ENCODE peak calls at places on chromosomes 16 and 17, in nine cellular contexts. One of them, this sample, is unnamed. For H3K4me1 and H3K9me3, the result is how much of the 10 kb centered on the place peaks cover.

GRCh38 chr16:19410435-19411153 is 7.1 kb upstream of the TMC5 start:
- DNase-seq in stomach: peak
- DNase-seq in left ventricle myocardium inferior: no peak
- DNase-seq in Peyer's patch: no peak
- DNase-seq in NT2/D1: peak
- DNase-seq in aorta: peak
- DNase-seq in upper lobe of right lung: peak
- DNase-seq in right lobe of liver: no peak
- DNase-seq in HepG2: no peak
- DNase-seq in this sample: peak

GRCh38 chr16:13055480-13055879 is 154.1 kb downstream of the SHISA9 start:
- DNase-seq in aorta: no peak
- DNase-seq in upper lobe of right lung: no peak
- DNase-seq in left ventricle myocardium inferior: no peak
- DNase-seq in right lobe of liver: no peak
- DNase-seq in Peyer's patch: no peak
- DNase-seq in stomach: no peak
- DNase-seq in NT2/D1: no peak
- DNase-seq in HepG2: no peak
- DNase-seq in this sample: no peak

GRCh38 chr16:83715217-83715920 is 92.4 kb upstream of the HSBP1 start:
- DNase-seq in right lobe of liver: no peak
- DNase-seq in HepG2: no peak
- DNase-seq in left ventricle myocardium inferior: no peak
- DNase-seq in aorta: peak
- DNase-seq in NT2/D1: no peak
- DNase-seq in Peyer's patch: no peak
- DNase-seq in stomach: peak
- DNase-seq in upper lobe of right lung: no peak
- DNase-seq in this sample: no peak

GRCh38 chr16:11133344-11133921 is 122.6 kb downstream of the SOCS1 start:
- DNase-seq in NT2/D1: no peak
- DNase-seq in Peyer's patch: peak
- DNase-seq in stomach: peak
- DNase-seq in aorta: peak
- DNase-seq in HepG2: peak
- DNase-seq in left ventricle myocardium inferior: peak
- DNase-seq in right lobe of liver: no peak
- DNase-seq in upper lobe of right lung: peak
- DNase-seq in this sample: no peak

GRCh38 chr16:64440421-64440831 is 681.4 kb downstream of the CDH11 start:
- DNase-seq in upper lobe of right lung: no peak
- DNase-seq in right lobe of liver: no peak
- DNase-seq in Peyer's patch: no peak
- DNase-seq in aorta: peak
- DNase-seq in left ventricle myocardium inferior: no peak
- DNase-seq in HepG2: peak
- DNase-seq in stomach: no peak
- DNase-seq in NT2/D1: no peak
- DNase-seq in this sample: no peak

GRCh38 chr17:40480501-40481003 is 20.9 kb downstream of the TNS4 start:
- DNase-seq in HepG2: peak
- DNase-seq in aorta: no peak
- DNase-seq in stomach: peak
- DNase-seq in right lobe of liver: no peak
- DNase-seq in NT2/D1: no peak
- DNase-seq in Peyer's patch: peak
- DNase-seq in upper lobe of right lung: no peak
- DNase-seq in left ventricle myocardium inferior: no peak
- DNase-seq in this sample: no peak

GRCh38 chr17:12231027-12231682 is 210.5 kb downstream of the MAP2K4 start:
- DNase-seq in NT2/D1: peak
- DNase-seq in left ventricle myocardium inferior: no peak
- DNase-seq in upper lobe of right lung: no peak
- DNase-seq in right lobe of liver: no peak
- DNase-seq in aorta: no peak
- DNase-seq in HepG2: no peak
- DNase-seq in stomach: no peak
- DNase-seq in Peyer's patch: no peak
- DNase-seq in this sample: no peak

GRCh38 chr16:13923703-13924298 is 3.8 kb downstream of the ERCC4 start:
- DNase-seq in NT2/D1: no peak
- DNase-seq in stomach: no peak
- DNase-seq in Peyer's patch: no peak
- DNase-seq in upper lobe of right lung: no peak
- DNase-seq in aorta: no peak
- DNase-seq in right lobe of liver: no peak
- DNase-seq in HepG2: peak
- DNase-seq in left ventricle myocardium inferior: no peak
- DNase-seq in this sample: peak

GRCh38 chr17:226773-227580 is 45.5 kb upstream of the DOC2B start:
- DNase-seq in upper lobe of right lung: peak
- DNase-seq in stomach: no peak
- DNase-seq in aorta: peak
- DNase-seq in left ventricle myocardium inferior: peak
- DNase-seq in NT2/D1: no peak
- DNase-seq in Peyer's patch: no peak
- DNase-seq in HepG2: no peak
- DNase-seq in right lobe of liver: peak
- DNase-seq in this sample: no peak

GRCh38 chr16:84955427-84955826 is 55.9 kb downstream of the ZDHHC7 start:
- DNase-seq in left ventricle myocardium inferior: no peak
- DNase-seq in NT2/D1: no peak
- DNase-seq in upper lobe of right lung: no peak
- DNase-seq in right lobe of liver: peak
- DNase-seq in Peyer's patch: no peak
- DNase-seq in stomach: peak
- DNase-seq in HepG2: no peak
- DNase-seq in aorta: no peak
- DNase-seq in this sample: no peak

DNA sequence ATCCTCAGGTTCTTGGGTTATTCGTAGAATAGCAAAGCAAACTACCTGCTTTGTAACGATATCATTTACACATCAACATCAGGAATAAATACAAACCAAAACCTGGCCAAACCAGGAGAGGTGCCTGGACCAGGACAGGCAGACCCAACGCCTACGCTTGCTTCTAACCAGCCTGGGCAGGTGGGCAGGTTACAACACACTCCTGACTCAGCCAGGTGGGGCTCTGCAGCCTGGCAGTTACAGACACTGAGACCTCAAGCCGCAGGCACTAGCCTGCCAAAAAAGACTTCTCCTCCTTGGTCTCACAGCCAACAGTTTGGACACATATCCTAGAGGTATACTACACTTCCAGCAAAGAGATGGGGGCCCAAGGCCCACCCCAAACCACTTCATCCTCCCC is 14.0 kb downstream of the ANKRD11 start:
- DNase-seq in NT2/D1: no peak
- DNase-seq in left ventricle myocardium inferior: no peak
- DNase-seq in aorta: no peak
- DNase-seq in HepG2: no peak
- DNase-seq in stomach: peak
- DNase-seq in Peyer's patch: peak
- DNase-seq in right lobe of liver: peak
- DNase-seq in upper lobe of right lung: no peak
- DNase-seq in this sample: no peak
- H3K4me1 ChIP-seq in NT2/D1: under half
- H3K4me1 ChIP-seq in left ventricle myocardium inferior: half or more
- H3K4me1 ChIP-seq in aorta: under half
- H3K4me1 ChIP-seq in HepG2: half or more
- H3K4me1 ChIP-seq in stomach: half or more
- H3K4me1 ChIP-seq in Peyer's patch: half or more
- H3K4me1 ChIP-seq in right lobe of liver: under half
- H3K4me1 ChIP-seq in upper lobe of right lung: half or more
- H3K4me1 ChIP-seq in this sample: under half

GRCh38 chr17:78735832-78736525 is 46.1 kb downstream of the CYTH1 start:
- DNase-seq in aorta: no peak
- DNase-seq in right lobe of liver: no peak
- DNase-seq in HepG2: peak
- DNase-seq in left ventricle myocardium inferior: no peak
- DNase-seq in NT2/D1: no peak
- DNase-seq in Peyer's patch: no peak
- DNase-seq in stomach: no peak
- DNase-seq in upper lobe of right lung: no peak
- DNase-seq in this sample: no peak
- H3K4me3 ChIP-seq in aorta: peak
- H3K4me3 ChIP-seq in right lobe of liver: peak
- H3K4me3 ChIP-seq in HepG2: no peak
- H3K4me3 ChIP-seq in left ventricle myocardium inferior: peak
- H3K4me3 ChIP-seq in NT2/D1: no peak
- H3K4me3 ChIP-seq in Peyer's patch: peak
- H3K4me3 ChIP-seq in stomach: peak
- H3K4me3 ChIP-seq in upper lobe of right lung: peak
- H3K4me3 ChIP-seq in this sample: no peak

GRCh38 chr17:61454932-61455753 is 2.9 kb downstream of the TBX4 start:
- DNase-seq in HepG2: peak
- DNase-seq in left ventricle myocardium inferior: no peak
- DNase-seq in upper lobe of right lung: no peak
- DNase-seq in aorta: no peak
- DNase-seq in NT2/D1: no peak
- DNase-seq in Peyer's patch: no peak
- DNase-seq in right lobe of liver: no peak
- DNase-seq in stomach: no peak
- DNase-seq in this sample: no peak

GRCh38 chr17:61454095-61454931 is 2.1 kb downstream of the TBX4 start:
- DNase-seq in HepG2: no peak
- DNase-seq in NT2/D1: no peak
- DNase-seq in right lobe of liver: no peak
- DNase-seq in upper lobe of right lung: no peak
- DNase-seq in aorta: no peak
- DNase-seq in stomach: no peak
- DNase-seq in left ventricle myocardium inferior: no peak
- DNase-seq in Peyer's patch: no peak
- DNase-seq in this sample: no peak

GRCh38 chr17:61451538-61452300 is 503 bp upstream of the TBX4 start:
- DNase-seq in right lobe of liver: no peak
- DNase-seq in HepG2: no peak
- DNase-seq in Peyer's patch: no peak
- DNase-seq in NT2/D1: no peak
- DNase-seq in stomach: no peak
- DNase-seq in left ventricle myocardium inferior: no peak
- DNase-seq in aorta: no peak
- DNase-seq in upper lobe of right lung: no peak
- DNase-seq in this sample: no peak

GRCh38 chr17:61452301-61453290 is at the start of gene TBX4:
- DNase-seq in right lobe of liver: no peak
- DNase-seq in HepG2: no peak
- DNase-seq in upper lobe of right lung: no peak
- DNase-seq in NT2/D1: no peak
- DNase-seq in aorta: no peak
- DNase-seq in left ventricle myocardium inferior: no peak
- DNase-seq in stomach: no peak
- DNase-seq in Peyer's patch: no peak
- DNase-seq in this sample: no peak

DNA sequence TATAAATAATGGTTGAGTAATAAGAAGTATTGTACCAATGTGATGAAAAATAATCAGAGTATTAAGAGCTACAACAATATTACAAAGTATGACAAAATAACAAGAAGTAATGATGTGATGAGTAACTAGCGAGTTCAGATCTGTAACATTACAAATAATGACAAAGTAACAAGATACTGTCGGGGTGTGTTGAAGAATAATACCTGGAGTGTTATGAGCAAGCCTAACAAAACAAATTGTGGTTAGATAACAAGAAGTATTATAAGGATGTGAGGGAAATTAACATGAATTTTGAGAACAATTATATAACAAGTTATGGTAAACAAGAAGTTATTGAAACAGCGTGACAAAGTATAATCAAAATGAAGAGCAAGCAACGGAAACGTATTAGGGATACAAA is 1.3 kb downstream of the TBX4 start:
- DNase-seq in left ventricle myocardium inferior: no peak
- DNase-seq in right lobe of liver: no peak
- DNase-seq in aorta: no peak
- DNase-seq in stomach: no peak
- DNase-seq in NT2/D1: no peak
- DNase-seq in HepG2: no peak
- DNase-seq in upper lobe of right lung: no peak
- DNase-seq in Peyer's patch: no peak
- DNase-seq in this sample: no peak
- H3K9me3 ChIP-seq in left ventricle myocardium inferior: under half
- H3K9me3 ChIP-seq in right lobe of liver: under half
- H3K9me3 ChIP-seq in aorta: under half
- H3K9me3 ChIP-seq in stomach: under half
- H3K9me3 ChIP-seq in NT2/D1: under half
- H3K9me3 ChIP-seq in HepG2: under half
- H3K9me3 ChIP-seq in upper lobe of right lung: under half
- H3K9me3 ChIP-seq in Peyer's patch: under half
- H3K9me3 ChIP-seq in this sample: under half

GRCh38 chr17:29148790-29149430 is 31.3 kb downstream of the MYO18A start:
- DNase-seq in upper lobe of right lung: peak
- DNase-seq in right lobe of liver: peak
- DNase-seq in aorta: peak
- DNase-seq in left ventricle myocardium inferior: peak
- DNase-seq in HepG2: peak
- DNase-seq in NT2/D1: peak
- DNase-seq in Peyer's patch: peak
- DNase-seq in stomach: peak
- DNase-seq in this sample: peak

GRCh38 chr17:29147682-29148081 is 32.5 kb downstream of the MYO18A start:
- DNase-seq in aorta: no peak
- DNase-seq in HepG2: peak
- DNase-seq in Peyer's patch: no peak
- DNase-seq in right lobe of liver: no peak
- DNase-seq in NT2/D1: no peak
- DNase-seq in left ventricle myocardium inferior: no peak
- DNase-seq in stomach: no peak
- DNase-seq in upper lobe of right lung: no peak
- DNase-seq in this sample: no peak

GRCh38 chr17:29148257-29148789 is 31.9 kb downstream of the MYO18A start:
- DNase-seq in NT2/D1: no peak
- DNase-seq in Peyer's patch: no peak
- DNase-seq in aorta: no peak
- DNase-seq in stomach: no peak
- DNase-seq in left ventricle myocardium inferior: no peak
- DNase-seq in right lobe of liver: no peak
- DNase-seq in upper lobe of right lung: peak
- DNase-seq in HepG2: no peak
- DNase-seq in this sample: no peak

GRCh38 chr17:29150191-29150590 is 30.0 kb downstream of the MYO18A start:
- DNase-seq in HepG2: no peak
- DNase-seq in aorta: no peak
- DNase-seq in stomach: no peak
- DNase-seq in Peyer's patch: peak
- DNase-seq in upper lobe of right lung: no peak
- DNase-seq in NT2/D1: no peak
- DNase-seq in left ventricle myocardium inferior: no peak
- DNase-seq in right lobe of liver: peak
- DNase-seq in this sample: no peak

DNA sequence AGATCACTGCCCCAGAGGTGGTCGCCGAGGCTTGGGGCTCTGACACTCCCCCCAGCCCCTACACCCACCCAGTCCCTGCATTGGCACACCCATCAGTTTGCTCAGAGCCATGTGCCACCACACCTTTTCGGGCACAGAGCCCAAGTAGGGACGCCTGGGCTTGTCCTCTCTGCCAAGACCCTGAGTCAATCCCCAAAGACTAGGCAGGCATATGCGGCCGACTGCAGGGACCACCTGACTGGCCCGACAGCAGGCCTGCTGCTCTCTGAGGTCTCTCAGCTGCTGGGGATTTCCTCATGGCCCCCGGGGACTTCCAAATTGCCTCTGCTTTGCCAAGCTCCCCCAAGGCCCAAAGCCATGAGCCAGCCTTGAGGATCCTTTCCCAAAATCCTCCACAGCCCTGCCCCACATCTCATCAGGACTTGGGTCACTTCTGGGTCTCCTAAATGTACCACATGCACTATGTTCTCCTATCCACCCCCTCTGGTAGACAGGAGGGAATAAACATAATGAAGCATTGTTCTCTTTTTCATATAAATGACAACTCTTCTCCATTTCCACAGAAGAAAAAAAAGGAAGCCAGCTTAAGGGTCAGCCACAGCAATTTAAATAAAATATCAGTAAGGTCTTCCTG is 30.6 kb downstream of the MYO18A start:
- DNase-seq in left ventricle myocardium inferior: no peak
- DNase-seq in upper lobe of right lung: no peak
- DNase-seq in Peyer's patch: peak
- DNase-seq in aorta: peak
- DNase-seq in stomach: no peak
- DNase-seq in NT2/D1: no peak
- DNase-seq in right lobe of liver: no peak
- DNase-seq in HepG2: no peak
- DNase-seq in this sample: no peak
- H3K4me1 ChIP-seq in left ventricle myocardium inferior: half or more
- H3K4me1 ChIP-seq in upper lobe of right lung: under half
- H3K4me1 ChIP-seq in Peyer's patch: under half
- H3K4me1 ChIP-seq in aorta: under half
- H3K4me1 ChIP-seq in stomach: under half
- H3K4me1 ChIP-seq in NT2/D1: under half
- H3K4me1 ChIP-seq in right lobe of liver: under half
- H3K4me1 ChIP-seq in HepG2: half or more
- H3K4me1 ChIP-seq in this sample: under half

This sample was measured in HAP-1.